ENCODE peak calls at places on chromosomes 13 and 19, in seven cellular contexts. One of them, this sample, is unnamed.
A peak's percentile ranks its signal among the peaks of the same experiment; 100 is the strongest.

GRCh38 chr19:43560687-43561086 is 14.6 kb downstream of the XRCC1 start:
- DNase-seq in NCI-H1417 treated with DMSO at 0.1 percent for 48 hours: no peak
- DNase-seq in progenitor cell of endocrine pancreas: no peak
- DNase-seq in amniotic epithelial cell: peak; percentile 32
- DNase-seq in CD4-positive, alpha-beta T cell: no peak
- DNase-seq in iris pigment epithelial cell: peak; percentile 43
- DNase-seq in heart right ventricle: no peak
- DNase-seq in this sample: no peak

GRCh38 chr13:99828114-99828513 is 143.5 kb downstream of the ZIC5 start:
- DNase-seq in NCI-H1417 treated with DMSO at 0.1 percent for 48 hours: no peak
- DNase-seq in progenitor cell of endocrine pancreas: no peak
- DNase-seq in amniotic epithelial cell: no peak
- DNase-seq in CD4-positive, alpha-beta T cell: no peak
- DNase-seq in iris pigment epithelial cell: no peak
- DNase-seq in heart right ventricle: no peak
- DNase-seq in this sample: no peak

GRCh38 chr13:102227696-102228095 is 174.2 kb downstream of the FGF14 start:
- DNase-seq in NCI-H1417 treated with DMSO at 0.1 percent for 48 hours: no peak
- DNase-seq in progenitor cell of endocrine pancreas: no peak
- DNase-seq in amniotic epithelial cell: no peak
- DNase-seq in CD4-positive, alpha-beta T cell: no peak
- DNase-seq in iris pigment epithelial cell: no peak
- DNase-seq in heart right ventricle: no peak
- DNase-seq in this sample: no peak

GRCh38 chr13:78131811-78132210 is 213.2 kb upstream of the EDNRB start:
- DNase-seq in NCI-H1417 treated with DMSO at 0.1 percent for 48 hours: no peak
- DNase-seq in progenitor cell of endocrine pancreas: no peak
- DNase-seq in amniotic epithelial cell: no peak
- DNase-seq in CD4-positive, alpha-beta T cell: no peak
- DNase-seq in iris pigment epithelial cell: peak; percentile 9
- DNase-seq in heart right ventricle: no peak
- DNase-seq in this sample: no peak

GRCh38 chr13:112781881-112782361 is 92.1 kb downstream of the ATP11A start:
- DNase-seq in NCI-H1417 treated with DMSO at 0.1 percent for 48 hours: no peak
- DNase-seq in progenitor cell of endocrine pancreas: no peak
- DNase-seq in amniotic epithelial cell: no peak
- DNase-seq in CD4-positive, alpha-beta T cell: no peak
- DNase-seq in iris pigment epithelial cell: no peak
- DNase-seq in heart right ventricle: peak; percentile 74
- DNase-seq in this sample: no peak

GRCh38 chr19:18045307-18046013 is 37.5 kb downstream of the ARRDC2 start:
- DNase-seq in NCI-H1417 treated with DMSO at 0.1 percent for 48 hours: no peak
- DNase-seq in progenitor cell of endocrine pancreas: no peak
- DNase-seq in amniotic epithelial cell: no peak
- DNase-seq in CD4-positive, alpha-beta T cell: no peak
- DNase-seq in iris pigment epithelial cell: no peak
- DNase-seq in heart right ventricle: no peak
- DNase-seq in this sample: no peak

GRCh38 chr19:40605201-40605971 is 4.2 kb downstream of the LTBP4 start:
- DNase-seq in NCI-H1417 treated with DMSO at 0.1 percent for 48 hours: no peak
- DNase-seq in progenitor cell of endocrine pancreas: no peak
- DNase-seq in amniotic epithelial cell: peak; percentile 47
- DNase-seq in CD4-positive, alpha-beta T cell: peak; percentile 81
- DNase-seq in iris pigment epithelial cell: peak; percentile 70
- DNase-seq in heart right ventricle: peak; percentile 61
- DNase-seq in this sample: no peak

GRCh38 chr19:29329460-29330134 is 116.6 kb upstream of the UQCRFS1 start:
- DNase-seq in NCI-H1417 treated with DMSO at 0.1 percent for 48 hours: no peak
- DNase-seq in progenitor cell of endocrine pancreas: peak; percentile 62
- DNase-seq in amniotic epithelial cell: no peak
- DNase-seq in CD4-positive, alpha-beta T cell: no peak
- DNase-seq in iris pigment epithelial cell: no peak
- DNase-seq in heart right ventricle: no peak
- DNase-seq in this sample: no peak

GRCh38 chr19:27833031-27833430 is 1379.9 kb downstream of the UQCRFS1 start:
- DNase-seq in NCI-H1417 treated with DMSO at 0.1 percent for 48 hours: no peak
- DNase-seq in progenitor cell of endocrine pancreas: no peak
- DNase-seq in amniotic epithelial cell: no peak
- DNase-seq in CD4-positive, alpha-beta T cell: no peak
- DNase-seq in iris pigment epithelial cell: no peak
- DNase-seq in heart right ventricle: no peak
- DNase-seq in this sample: no peak

GRCh38 chr13:33471182-33471581 is 185.6 kb upstream of the STARD13 start:
- DNase-seq in NCI-H1417 treated with DMSO at 0.1 percent for 48 hours: no peak
- DNase-seq in progenitor cell of endocrine pancreas: no peak
- DNase-seq in amniotic epithelial cell: peak; percentile 9
- DNase-seq in CD4-positive, alpha-beta T cell: no peak
- DNase-seq in iris pigment epithelial cell: peak; percentile 57
- DNase-seq in heart right ventricle: no peak
- DNase-seq in this sample: no peak

GRCh38 chr19:46426506-46427162 is 2.1 kb downstream of the PNMA8C start:
- DNase-seq in NCI-H1417 treated with DMSO at 0.1 percent for 48 hours: no peak
- DNase-seq in progenitor cell of endocrine pancreas: peak; percentile 71
- DNase-seq in amniotic epithelial cell: peak; percentile 75
- DNase-seq in CD4-positive, alpha-beta T cell: no peak
- DNase-seq in iris pigment epithelial cell: peak; percentile 74
- DNase-seq in heart right ventricle: peak; percentile 59
- DNase-seq in this sample: no peak

GRCh38 chr13:108816381-108816780 is 187.0 kb downstream of the MYO16 start:
- DNase-seq in NCI-H1417 treated with DMSO at 0.1 percent for 48 hours: no peak
- DNase-seq in progenitor cell of endocrine pancreas: no peak
- DNase-seq in amniotic epithelial cell: peak; percentile 59
- DNase-seq in CD4-positive, alpha-beta T cell: no peak
- DNase-seq in iris pigment epithelial cell: peak; percentile 41
- DNase-seq in heart right ventricle: no peak
- DNase-seq in this sample: no peak

GRCh38 chr13:62194371-62194770 is 778.7 kb upstream of the PCDH20 start:
- DNase-seq in NCI-H1417 treated with DMSO at 0.1 percent for 48 hours: no peak
- DNase-seq in progenitor cell of endocrine pancreas: no peak
- DNase-seq in amniotic epithelial cell: no peak
- DNase-seq in CD4-positive, alpha-beta T cell: no peak
- DNase-seq in iris pigment epithelial cell: no peak
- DNase-seq in heart right ventricle: no peak
- DNase-seq in this sample: no peak

This sample was measured in NK-92 treated with Interleukin-12 subunit alpha and Interleukin-12 subunit beta, amount 100 ng/mL, for 24 hours.